ENCODE peak calls at places on chromosomes 6 and 20, in six cellular contexts. One of them, this sample, is unnamed.

GRCh38 chr6:81204741-81205140 is 547.7 kb downstream of the TENT5A start:
- DNase-seq in CD4-positive, alpha-beta memory T cell: no peak
- DNase-seq in NT2/D1: no peak
- DNase-seq in iPS DF 6.9: no peak
- DNase-seq in ascending aorta: no peak
- DNase-seq in prostate gland: no peak
- DNase-seq in this sample: no peak

GRCh38 chr20:47666304-47666703 is 119.0 kb downstream of the SULF2 start:
- DNase-seq in CD4-positive, alpha-beta memory T cell: no peak
- DNase-seq in NT2/D1: no peak
- DNase-seq in iPS DF 6.9: no peak
- DNase-seq in ascending aorta: no peak
- DNase-seq in prostate gland: no peak
- DNase-seq in this sample: no peak

GRCh38 chr6:25197116-25197515 is 82.1 kb upstream of the CARMIL1 start:
- DNase-seq in CD4-positive, alpha-beta memory T cell: no peak
- DNase-seq in NT2/D1: no peak
- DNase-seq in iPS DF 6.9: no peak
- DNase-seq in ascending aorta: no peak
- DNase-seq in prostate gland: no peak
- DNase-seq in this sample: no peak

GRCh38 chr6:46867411-46867810 is 54.3 kb downstream of the ADGRF5 start:
- DNase-seq in CD4-positive, alpha-beta memory T cell: no peak
- DNase-seq in NT2/D1: no peak
- DNase-seq in iPS DF 6.9: no peak
- DNase-seq in ascending aorta: no peak
- DNase-seq in prostate gland: no peak
- DNase-seq in this sample: no peak

GRCh38 chr6:144036064-144036873 is 28.2 kb upstream of the PLAGL1 start:
- DNase-seq in CD4-positive, alpha-beta memory T cell: no peak
- DNase-seq in NT2/D1: no peak
- DNase-seq in iPS DF 6.9: peak; percentile 4
- DNase-seq in ascending aorta: no peak
- DNase-seq in prostate gland: no peak
- DNase-seq in this sample: no peak

GRCh38 chr6:44779130-44779826 is 391.8 kb downstream of the CDC5L start:
- DNase-seq in CD4-positive, alpha-beta memory T cell: no peak
- DNase-seq in NT2/D1: no peak
- DNase-seq in iPS DF 6.9: no peak
- DNase-seq in ascending aorta: no peak
- DNase-seq in prostate gland: no peak
- DNase-seq in this sample: no peak

GRCh38 chr6:97757575-97757974 is 474.6 kb upstream of the MMS22L start:
- DNase-seq in CD4-positive, alpha-beta memory T cell: no peak
- DNase-seq in NT2/D1: no peak
- DNase-seq in iPS DF 6.9: no peak
- DNase-seq in ascending aorta: no peak
- DNase-seq in prostate gland: no peak
- DNase-seq in this sample: no peak

GRCh38 chr6:55174211-55175013 is at the start of gene HCRTR2:
- DNase-seq in CD4-positive, alpha-beta memory T cell: no peak
- DNase-seq in NT2/D1: peak; percentile 9
- DNase-seq in iPS DF 6.9: no peak
- DNase-seq in ascending aorta: no peak
- DNase-seq in prostate gland: no peak
- DNase-seq in this sample: no peak

GRCh38 chr6:1904898-1905297 is 295.2 kb downstream of the FOXC1 start:
- DNase-seq in CD4-positive, alpha-beta memory T cell: no peak
- DNase-seq in NT2/D1: no peak
- DNase-seq in iPS DF 6.9: no peak
- DNase-seq in ascending aorta: no peak
- DNase-seq in prostate gland: no peak
- DNase-seq in this sample: no peak

DNA sequence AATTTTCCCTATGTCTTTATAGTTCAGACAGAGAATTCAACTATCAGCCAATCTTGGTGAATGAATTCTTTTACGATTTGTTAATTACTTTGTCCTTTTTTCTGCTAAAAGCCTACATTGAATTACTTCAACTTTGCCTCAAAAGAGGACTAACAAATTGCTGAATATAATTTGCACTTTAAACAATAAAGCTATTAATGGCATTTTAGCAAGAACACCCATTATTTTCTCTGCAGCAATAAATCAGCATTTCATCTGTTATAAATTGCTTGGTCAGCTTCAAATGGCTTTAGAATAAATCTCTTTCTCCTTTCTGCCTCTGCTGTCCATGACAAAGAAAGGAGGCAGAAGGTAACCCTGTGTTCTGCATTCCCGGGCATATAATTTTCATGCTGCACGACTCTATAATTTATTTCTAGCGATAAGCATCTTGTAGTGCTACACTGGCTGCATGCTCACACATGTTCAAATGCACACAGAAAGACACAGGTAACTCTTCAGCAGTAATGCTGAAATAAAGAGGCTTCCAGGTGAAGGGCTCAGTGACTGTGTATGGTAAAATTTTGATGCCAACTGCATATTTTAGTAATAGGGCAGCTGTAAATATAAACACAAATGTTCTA is 144.7 kb downstream of the BACH2 start:
- DNase-seq in CD4-positive, alpha-beta memory T cell: no peak
- DNase-seq in NT2/D1: no peak
- DNase-seq in iPS DF 6.9: no peak
- DNase-seq in ascending aorta: no peak
- DNase-seq in prostate gland: no peak
- DNase-seq in this sample: no peak
- H3K27me3 ChIP-seq in CD4-positive, alpha-beta memory T cell: no peaks in the 10 kb centered on the region
- H3K27me3 ChIP-seq in NT2/D1: no peaks in the 10 kb centered on the region
- H3K27me3 ChIP-seq in iPS DF 6.9: no peaks in the 10 kb centered on the region
- H3K27me3 ChIP-seq in ascending aorta: no peaks in the 10 kb centered on the region
- H3K27me3 ChIP-seq in prostate gland: no peaks in the 10 kb centered on the region
- H3K27me3 ChIP-seq in this sample: no peaks in the 10 kb centered on the region

DNA sequence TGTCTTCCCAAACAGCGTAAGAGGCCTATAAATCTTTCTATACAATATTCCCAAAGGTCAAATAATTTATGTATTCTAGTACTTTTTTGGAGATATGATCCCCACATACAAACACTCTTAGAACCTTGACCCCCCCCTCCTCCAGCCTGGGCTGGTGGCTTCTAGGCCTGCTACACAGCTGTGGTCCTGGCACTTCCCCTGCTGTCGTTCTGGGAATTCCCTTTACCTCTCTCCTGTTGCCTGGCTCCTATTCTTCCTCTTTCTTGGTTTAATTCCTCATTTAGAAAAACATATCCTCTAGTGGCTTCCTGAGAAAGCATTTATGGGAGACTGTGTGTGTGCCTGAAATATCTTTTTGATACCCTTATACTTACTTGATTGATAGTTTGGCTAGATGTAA is 4.1 kb upstream of the TXLNB start:
- DNase-seq in CD4-positive, alpha-beta memory T cell: no peak
- DNase-seq in NT2/D1: no peak
- DNase-seq in iPS DF 6.9: no peak
- DNase-seq in ascending aorta: no peak
- DNase-seq in prostate gland: no peak
- DNase-seq in this sample: no peak
- H3K27me3 ChIP-seq in CD4-positive, alpha-beta memory T cell: no peaks in the 10 kb centered on the region
- H3K27me3 ChIP-seq in NT2/D1: no peaks in the 10 kb centered on the region
- H3K27me3 ChIP-seq in iPS DF 6.9: no peaks in the 10 kb centered on the region
- H3K27me3 ChIP-seq in ascending aorta: no peaks in the 10 kb centered on the region
- H3K27me3 ChIP-seq in prostate gland: no peaks in the 10 kb centered on the region
- H3K27me3 ChIP-seq in this sample: no peaks in the 10 kb centered on the region

GRCh38 chr6:69783124-69783523 is 13.7 kb downstream of the LMBRD1 start:
- DNase-seq in CD4-positive, alpha-beta memory T cell: no peak
- DNase-seq in NT2/D1: no peak
- DNase-seq in iPS DF 6.9: no peak
- DNase-seq in ascending aorta: no peak
- DNase-seq in prostate gland: no peak
- DNase-seq in this sample: no peak

GRCh38 chr6:69785697-69786096 is 11.1 kb downstream of the LMBRD1 start:
- DNase-seq in CD4-positive, alpha-beta memory T cell: no peak
- DNase-seq in NT2/D1: no peak
- DNase-seq in iPS DF 6.9: no peak
- DNase-seq in ascending aorta: no peak
- DNase-seq in prostate gland: no peak
- DNase-seq in this sample: no peak

GRCh38 chr6:69780585-69781178 is 16.1 kb downstream of the LMBRD1 start:
- DNase-seq in CD4-positive, alpha-beta memory T cell: no peak
- DNase-seq in NT2/D1: no peak
- DNase-seq in iPS DF 6.9: no peak
- DNase-seq in ascending aorta: no peak
- DNase-seq in prostate gland: no peak
- DNase-seq in this sample: no peak

GRCh38 chr6:69789573-69789972 is 7.2 kb downstream of the LMBRD1 start:
- DNase-seq in CD4-positive, alpha-beta memory T cell: no peak
- DNase-seq in NT2/D1: no peak
- DNase-seq in iPS DF 6.9: no peak
- DNase-seq in ascending aorta: no peak
- DNase-seq in prostate gland: no peak
- DNase-seq in this sample: no peak

DNA sequence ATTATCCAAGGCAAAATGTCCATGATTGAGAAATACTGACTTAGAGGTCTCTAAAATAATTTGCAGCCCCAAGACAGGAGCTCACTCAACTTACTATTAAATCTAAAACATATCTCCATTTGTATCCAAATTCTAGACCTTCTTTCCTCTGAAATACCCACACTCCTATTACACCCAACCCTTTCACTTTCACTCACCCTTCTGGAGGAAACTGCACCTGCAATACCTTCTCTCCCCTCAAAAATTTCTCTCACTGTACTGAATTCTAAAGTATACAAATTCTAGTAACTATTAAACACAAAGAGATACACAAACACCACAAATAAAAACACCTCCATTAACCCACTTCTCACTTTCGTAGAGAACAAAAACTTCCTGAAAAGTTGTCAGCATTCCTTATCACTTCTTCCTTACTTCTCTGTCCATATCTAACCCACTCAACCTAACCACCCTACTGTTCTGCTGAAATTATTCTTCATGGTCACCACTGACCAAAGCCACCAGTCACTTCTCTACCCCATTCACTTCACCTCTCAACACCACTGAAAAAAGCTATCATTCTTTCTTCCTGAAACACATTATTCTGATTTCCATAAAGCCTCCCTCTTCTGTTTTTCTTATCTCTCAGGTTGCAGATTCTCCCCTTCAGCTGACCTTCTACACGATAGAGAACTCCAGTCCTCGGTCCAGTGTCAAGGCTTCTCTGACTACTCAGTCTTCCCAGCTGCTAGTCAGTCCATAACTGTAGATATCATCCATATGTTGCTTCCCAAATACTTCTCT is 12.0 kb downstream of the LMBRD1 start:
- DNase-seq in CD4-positive, alpha-beta memory T cell: no peak
- DNase-seq in NT2/D1: no peak
- DNase-seq in iPS DF 6.9: no peak
- DNase-seq in ascending aorta: no peak
- DNase-seq in prostate gland: no peak
- DNase-seq in this sample: no peak
- H3K27me3 ChIP-seq in CD4-positive, alpha-beta memory T cell: no peaks in the 10 kb centered on the region
- H3K27me3 ChIP-seq in NT2/D1: no peaks in the 10 kb centered on the region
- H3K27me3 ChIP-seq in iPS DF 6.9: no peaks in the 10 kb centered on the region
- H3K27me3 ChIP-seq in ascending aorta: no peaks in the 10 kb centered on the region
- H3K27me3 ChIP-seq in prostate gland: no peaks in the 10 kb centered on the region
- H3K27me3 ChIP-seq in this sample: no peaks in the 10 kb centered on the region

GRCh38 chr6:30450908-30451818 is 38.1 kb upstream of the HLA-E start:
- DNase-seq in CD4-positive, alpha-beta memory T cell: peak; percentile 77
- DNase-seq in NT2/D1: no peak
- DNase-seq in iPS DF 6.9: no peak
- DNase-seq in ascending aorta: no peak
- DNase-seq in prostate gland: no peak
- DNase-seq in this sample: no peak
- H3K27me3 ChIP-seq in CD4-positive, alpha-beta memory T cell: peaks cover 82% of the 10 kb centered on the region
- H3K27me3 ChIP-seq in NT2/D1: peaks cover 62% of the 10 kb centered on the region
- H3K27me3 ChIP-seq in iPS DF 6.9: peaks cover 4% of the 10 kb centered on the region
- H3K27me3 ChIP-seq in ascending aorta: peaks cover 9% of the 10 kb centered on the region
- H3K27me3 ChIP-seq in prostate gland: peaks cover 25% of the 10 kb centered on the region
- H3K27me3 ChIP-seq in this sample: peaks cover 68% of the 10 kb centered on the region